ENCODE peak calls at places on chromosomes 13 and 19, in four cellular contexts. Q is HCT116, D is K562, U is HepG2. C is an unnamed sample.

GRCh38 chr13:106570354-106570822 is 2.5 kb upstream of the ARGLU1 start:
- DNase-seq in Q (peak), U (no peak), D (peak), C (no peak)

GRCh38 chr19:32372726-32373613 is 27.6 kb downstream of the ZNF507 start:
- DNase-seq in U (peak), D (no peak), Q (no peak), C (peak)

GRCh38 chr13:30907167-30907761 is 1.2 kb downstream of the MEDAG start:
- DNase-seq in Q (no peak), U (peak), D (no peak), C (no peak)

GRCh38 chr19:49342291-49342721 is 7.1 kb downstream of the CD37 start:
- DNase-seq in Q (no peak), D (no peak), U (no peak), C (no peak)

GRCh38 chr19:7223429-7223828 is 70.8 kb downstream of the INSR start:
- DNase-seq in Q (no peak), U (no peak), D (no peak), C (no peak)

GRCh38 chr19:50314724-50315700 is 14.2 kb downstream of the KCNC3 start:
- DNase-seq in Q (no peak), U (no peak), D (no peak), C (no peak)

GRCh38 chr19:47446534-47447469 is 24.9 kb downstream of the SLC8A2 start:
- DNase-seq in D (peak), U (no peak), Q (peak), C (no peak)

GRCh38 chr19:54231077-54231931 is 8.5 kb upstream of the LILRB3 start:
- DNase-seq in U (peak), D (peak), Q (peak), C (no peak)

GRCh38 chr13:26771796-26772195 is 11.2 kb upstream of the GPR12 start:
- DNase-seq in D (no peak), U (no peak), Q (no peak), C (no peak)

GRCh38 chr19:34851277-34851804 is 75.4 kb upstream of the ZNF30 start:
- DNase-seq in D (no peak), U (peak), Q (peak), C (no peak)

GRCh38 chr13:114019367-114019766 is 45.5 kb upstream of the C13orf46 start:
- DNase-seq in Q (peak), D (peak), U (no peak), C (no peak)

GRCh38 chr13:36251528-36251927 is 37.2 kb upstream of the SOHLH2 start:
- DNase-seq in U (no peak), D (no peak), Q (no peak), C (no peak)

GRCh38 chr13:92175330-92175729 is 776.9 kb downstream of the GPC5 start:
- DNase-seq in U (peak), D (no peak), Q (no peak), C (no peak)

GRCh38 chr19:19372656-19373416 is 32.6 kb upstream of the GATAD2A start:
- DNase-seq in U (peak), D (peak), Q (peak), C (no peak)

GRCh38 chr19:29896790-29897189 is 45.2 kb upstream of the URI1 start:
- DNase-seq in Q (no peak), U (no peak), D (no peak), C (no peak)

GRCh38 chr19:45275370-45275971 is 24.4 kb downstream of the MARK4 start:
- DNase-seq in D (no peak), U (no peak), Q (no peak), C (no peak)

GRCh38 chr13:45718063-45718462 is 15.9 kb downstream of the CBY2 start:
- DNase-seq in U (peak), D (peak), Q (peak), C (no peak)

GRCh38 chr19:41936416-41936850 is 8.2 kb upstream of the ERFL start:
- DNase-seq in Q (no peak), U (no peak), D (no peak), C (no peak)

GRCh38 chr19:41939861-41940442 is 11.7 kb upstream of the ERFL start:
- DNase-seq in U (no peak), D (peak), Q (no peak), C (no peak)

GRCh38 chr19:41936961-41937360 is 8.7 kb upstream of the ERFL start:
- DNase-seq in D (no peak), Q (no peak), U (no peak), C (no peak)

GRCh38 chr19:41937525-41937924 is 9.3 kb upstream of the ERFL start:
- DNase-seq in D (no peak), Q (no peak), U (no peak), C (no peak)

GRCh38 chr19:41937976-41938375 is 9.7 kb upstream of the ERFL start:
- DNase-seq in Q (no peak), U (no peak), D (no peak), C (no peak)
- TF ChIP-seq TCF7L2 in Q (no peak), U (no peak), D (no peak), C (no peak)

GRCh38 chr19:2014081-2014693 is 1.3 kb downstream of the BTBD2 start:
- DNase-seq in U (no peak), D (no peak), Q (no peak), C (no peak)
- TF ChIP-seq TCF7L2 in U (no peak), D (no peak), Q (no peak), C (no peak)

DNA sequence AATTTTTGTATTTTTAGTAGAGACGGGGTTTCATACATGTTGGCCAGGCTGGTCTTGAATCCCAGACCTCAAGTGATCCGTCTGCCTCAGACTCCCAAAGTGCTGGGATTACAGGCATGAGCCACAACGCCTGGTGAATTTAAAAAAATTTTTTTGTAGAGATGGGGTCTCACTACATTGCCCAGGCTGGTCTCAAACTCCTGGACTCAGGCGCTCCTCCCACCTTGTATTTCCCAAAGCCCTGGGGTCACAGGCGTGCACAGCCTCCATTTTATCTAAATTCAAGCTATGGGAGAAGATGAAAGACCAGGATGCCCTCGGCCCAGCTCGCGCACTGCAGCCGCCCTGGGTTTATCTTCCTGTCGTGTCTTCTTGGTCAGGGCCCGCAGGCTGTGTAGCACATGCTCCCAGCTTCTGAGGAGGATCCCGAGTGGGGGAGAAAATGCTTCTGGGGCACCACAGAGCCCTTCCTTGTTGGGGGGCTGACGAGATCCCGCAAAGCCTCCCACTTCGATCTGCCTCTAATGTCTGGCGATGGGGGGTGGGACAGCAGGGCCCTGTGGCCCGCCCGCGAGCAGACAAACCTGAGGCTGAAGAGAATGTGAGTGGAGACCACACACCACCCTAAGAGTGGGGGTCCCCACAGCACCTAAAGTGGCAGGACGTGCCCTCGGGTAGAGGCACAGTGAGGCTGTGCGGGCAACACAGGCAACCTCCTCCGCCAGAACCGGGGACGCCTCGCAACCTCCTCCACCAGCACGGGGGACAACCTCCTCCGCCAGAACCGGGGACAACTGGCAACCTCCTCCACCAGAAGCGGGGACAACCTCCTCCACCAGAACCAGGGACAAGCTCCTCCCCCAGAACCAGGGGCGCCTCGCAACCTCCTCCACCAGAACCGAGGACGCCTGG is 15.8 kb downstream of the TCF3 start:
- DNase-seq in D (no peak), U (no peak), Q (no peak), C (no peak)
- TF ChIP-seq TCF7L2 in D (no peak), U (no peak), Q (no peak), C (no peak)

GRCh38 chr13:50001287-50001686 is 4.4 kb downstream of the TRIM13 start:
- DNase-seq in Q (no peak), D (no peak), U (no peak), C (no peak)
- TF ChIP-seq TCF7L2 in Q (no peak), D (no peak), U (no peak), C (no peak)

C was measured in Panc1.